ENCODE peak calls at places on chromosome 2, in five cellular contexts. G is A549, X is neural progenitor cell, Z is uterus, T is Caco-2. S is an unnamed sample.
A peak's percentile ranks its signal among the peaks of the same experiment; 100 is the strongest.

GRCh38 chr2:28497206-28497605 is 1.3 kb downstream of the PLB1 start:
- DNase-seq in T (no peak), X (no peak), G (no peak), Z (no peak), S (no peak)

GRCh38 chr2:101036562-101036961 is 34.5 kb downstream of the RPL31 start:
- DNase-seq in Z (no peak), T (peak; percentile 29), X (no peak), G (no peak), S (no peak)

GRCh38 chr2:205770557-205770956 is 88.3 kb downstream of the NRP2 start:
- DNase-seq in X (no peak), G (no peak), T (no peak), Z (no peak), S (no peak)

GRCh38 chr2:218957685-218958084 is 1.8 kb upstream of the CDK5R2 start:
- DNase-seq in T (no peak), X (no peak), G (no peak), Z (no peak), S (peak; percentile 50)

GRCh38 chr2:99777656-99778290 is 288.0 kb upstream of the REV1 start:
- DNase-seq in X (no peak), Z (no peak), T (no peak), G (no peak), S (no peak)

GRCh38 chr2:73162856-73163521 is 39.4 kb upstream of the NOTO start:
- DNase-seq in X (no peak), Z (no peak), T (no peak), G (no peak), S (peak; percentile 15)

GRCh38 chr2:60515751-60516226 is 37.7 kb downstream of the BCL11A start:
- DNase-seq in G (no peak), Z (no peak), X (no peak), T (no peak), S (no peak)

GRCh38 chr2:149858916-149859634 is 271.5 kb upstream of the MMADHC start:
- DNase-seq in G (no peak), X (no peak), Z (no peak), T (no peak), S (no peak)

GRCh38 chr2:30316408-30316807 is 85.1 kb downstream of the LBH start:
- DNase-seq in X (no peak), G (no peak), T (no peak), Z (no peak), S (no peak)

GRCh38 chr2:239566995-239567580 is 166.3 kb upstream of the HDAC4 start:
- DNase-seq in X (no peak), Z (no peak), T (no peak), G (no peak), S (no peak)

GRCh38 chr2:238285653-238286082 is 2.7 kb downstream of the PER2 start:
- DNase-seq in X (peak; percentile 65), T (peak; percentile 88), Z (peak; percentile 88), G (peak; percentile 82), S (peak; percentile 98)

GRCh38 chr2:96912356-96913116 is 42.7 kb upstream of the SEMA4C start:
- DNase-seq in Z (no peak), G (no peak), X (no peak), T (no peak), S (no peak)

GRCh38 chr2:26274058-26274613 is 29.4 kb downstream of the HADHB start:
- DNase-seq in T (no peak), X (no peak), G (no peak), Z (peak; percentile 74), S (peak; percentile 71)

GRCh38 chr2:39511786-39512433 is 74.8 kb upstream of the MAP4K3 start:
- DNase-seq in T (peak; percentile 24), Z (no peak), X (peak; percentile 51), G (no peak), S (no peak)
- H3K4me1 ChIP-seq in T (peaks cover 43% of the 10 kb centered on the region), Z (peaks cover 20% of the 10 kb centered on the region), X (peaks cover 28% of the 10 kb centered on the region), G (peaks cover 37% of the 10 kb centered on the region), S (peaks cover 14% of the 10 kb centered on the region)

DNA sequence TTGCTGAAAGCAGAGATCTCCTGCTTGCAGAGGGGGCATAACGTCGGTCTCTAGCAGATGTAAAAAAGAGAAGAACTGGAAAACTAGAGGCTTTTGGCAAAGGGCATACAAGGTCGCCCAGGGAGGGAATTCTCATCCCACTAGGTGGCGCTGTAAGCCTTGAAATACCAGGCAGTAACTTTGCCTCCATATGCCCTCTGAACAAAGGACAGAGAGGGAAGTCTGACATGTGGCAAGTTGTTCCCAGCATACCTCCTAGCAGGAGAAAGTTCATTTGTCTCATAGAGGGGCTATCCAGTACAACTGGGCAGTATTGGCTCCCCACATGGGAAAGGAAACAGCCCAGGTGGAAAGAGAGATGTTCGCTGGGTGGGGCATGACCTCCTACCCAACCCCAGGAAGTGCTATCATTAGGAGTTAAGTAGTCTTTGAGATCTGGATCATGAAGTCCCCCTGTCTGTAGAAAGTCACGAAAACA is 40.0 kb downstream of the STK17B start:
- DNase-seq in Z (no peak), G (no peak), X (peak; percentile 24), T (peak; percentile 72), S (peak; percentile 47)
- H3K9me3 ChIP-seq in Z (peaks cover 28% of the 10 kb centered on the region), G (peaks cover 26% of the 10 kb centered on the region), X (peaks cover 5% of the 10 kb centered on the region), T (peaks cover 42% of the 10 kb centered on the region), S (peaks cover 4% of the 10 kb centered on the region)

GRCh38 chr2:123993728-123994323 is 31.3 kb upstream of the CNTNAP5 start:
- DNase-seq in G (peak; percentile 1), X (peak; percentile 73), T (peak; percentile 55), Z (no peak), S (peak; percentile 14)
- TF ChIP-seq CTCF in G (no peak), X (peak; percentile 68), T (peak; percentile 57), Z (no peak), S (peak; percentile 77)

DNA sequence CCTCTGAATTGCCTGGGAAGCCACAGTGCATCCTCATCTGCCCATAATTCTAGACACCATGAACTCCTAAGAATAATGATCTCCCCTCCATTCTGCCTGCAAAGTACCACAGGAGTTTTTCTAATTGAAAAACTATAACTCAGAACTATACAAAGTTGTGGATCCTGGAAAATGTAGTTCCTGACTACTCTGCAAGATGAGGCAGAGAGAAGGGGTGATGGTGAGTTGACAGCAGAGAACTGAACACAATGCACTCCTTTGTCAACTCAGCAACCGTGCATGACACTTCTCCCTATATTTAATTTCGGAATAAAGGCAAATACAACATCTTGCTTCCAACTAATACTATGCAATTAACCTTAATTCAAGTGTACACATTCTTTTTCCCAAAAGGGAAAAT is 471.1 kb upstream of the FAM98A start:
- DNase-seq in Z (no peak), X (no peak), G (no peak), T (no peak), S (no peak)
- H3K4me1 ChIP-seq in Z (no peaks in the 10 kb centered on the region), X (no peaks in the 10 kb centered on the region), G (no peaks in the 10 kb centered on the region), T (no peaks in the 10 kb centered on the region), S (no peaks in the 10 kb centered on the region)